ENCODE peak calls at places on chromosomes 13 and 19, in five cellular contexts. T is ovary, Q is tibial nerve, N is A549, D is breast epithelium. A is an unnamed sample.

GRCh38 chr13:29956771-29957170 is 106.4 kb upstream of the UBL3 start:
- DNase-seq in Q (no peak), N (no peak), D (no peak), T (no peak), A (no peak)

GRCh38 chr13:112781881-112782361 is 92.1 kb downstream of the ATP11A start:
- DNase-seq in Q (no peak), N (no peak), T (no peak), D (no peak), A (no peak)

GRCh38 chr19:56403261-56403660 is 871 bp upstream of the ZNF583 start:
- DNase-seq in D (no peak), Q (no peak), N (no peak), T (no peak), A (no peak)

GRCh38 chr19:17475541-17476115 is 5.3 kb downstream of the SLC27A1 start:
- DNase-seq in T (no peak), Q (peak), D (peak), N (no peak), A (no peak)

GRCh38 chr13:112767506-112768471 is 78.0 kb downstream of the ATP11A start:
- DNase-seq in T (no peak), Q (no peak), N (no peak), D (no peak), A (no peak)

GRCh38 chr19:30498707-30499106 is 126.5 kb downstream of the ZNF536 start:
- DNase-seq in N (no peak), D (no peak), T (no peak), Q (no peak), A (peak)

GRCh38 chr19:41521860-41522555 is 54.0 kb upstream of the CEACAM21 start:
- DNase-seq in N (no peak), D (no peak), T (no peak), Q (no peak), A (no peak)

GRCh38 chr13:74114202-74114601 is 20.0 kb downstream of the KLF12 start:
- DNase-seq in D (no peak), T (no peak), Q (no peak), N (no peak), A (no peak)

GRCh38 chr13:46992383-46992952 is 95.6 kb upstream of the HTR2A start:
- DNase-seq in T (no peak), D (no peak), Q (no peak), N (peak), A (peak)

GRCh38 chr13:70864731-70865130 is 756.5 kb upstream of the KLHL1 start:
- DNase-seq in D (no peak), Q (no peak), N (no peak), T (no peak), A (no peak)

DNA sequence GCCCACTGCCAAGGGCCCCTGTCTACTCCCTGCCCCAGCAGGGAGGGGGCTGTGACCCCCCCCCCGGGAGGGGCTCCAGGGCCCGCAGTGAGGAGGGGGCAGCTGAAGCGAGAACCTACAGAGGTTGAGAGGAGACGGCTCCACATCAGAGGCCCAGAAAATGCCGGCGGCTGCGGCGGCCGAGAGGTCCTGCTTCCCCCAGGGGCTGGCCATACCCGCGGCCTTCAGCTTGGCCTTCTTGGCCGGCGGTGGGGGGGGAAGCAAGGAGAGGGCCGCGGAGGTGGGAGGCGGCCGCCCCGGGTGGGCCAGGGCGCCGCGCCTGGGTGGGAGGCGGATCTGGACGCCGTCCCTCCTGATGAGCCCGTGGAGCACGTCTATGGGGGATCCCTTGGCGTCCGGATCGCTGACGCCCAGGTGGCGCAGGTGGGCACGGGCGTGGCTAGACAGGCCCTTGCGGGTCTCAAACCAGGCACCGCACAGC is 9.2 kb upstream of the AKAP8L start:
- DNase-seq in N (no peak), T (no peak), D (no peak), Q (no peak), A (no peak)
- TF ChIP-seq POLR2A in N (no peak), T (no peak), D (no peak), Q (no peak), A (no peak)

DNA sequence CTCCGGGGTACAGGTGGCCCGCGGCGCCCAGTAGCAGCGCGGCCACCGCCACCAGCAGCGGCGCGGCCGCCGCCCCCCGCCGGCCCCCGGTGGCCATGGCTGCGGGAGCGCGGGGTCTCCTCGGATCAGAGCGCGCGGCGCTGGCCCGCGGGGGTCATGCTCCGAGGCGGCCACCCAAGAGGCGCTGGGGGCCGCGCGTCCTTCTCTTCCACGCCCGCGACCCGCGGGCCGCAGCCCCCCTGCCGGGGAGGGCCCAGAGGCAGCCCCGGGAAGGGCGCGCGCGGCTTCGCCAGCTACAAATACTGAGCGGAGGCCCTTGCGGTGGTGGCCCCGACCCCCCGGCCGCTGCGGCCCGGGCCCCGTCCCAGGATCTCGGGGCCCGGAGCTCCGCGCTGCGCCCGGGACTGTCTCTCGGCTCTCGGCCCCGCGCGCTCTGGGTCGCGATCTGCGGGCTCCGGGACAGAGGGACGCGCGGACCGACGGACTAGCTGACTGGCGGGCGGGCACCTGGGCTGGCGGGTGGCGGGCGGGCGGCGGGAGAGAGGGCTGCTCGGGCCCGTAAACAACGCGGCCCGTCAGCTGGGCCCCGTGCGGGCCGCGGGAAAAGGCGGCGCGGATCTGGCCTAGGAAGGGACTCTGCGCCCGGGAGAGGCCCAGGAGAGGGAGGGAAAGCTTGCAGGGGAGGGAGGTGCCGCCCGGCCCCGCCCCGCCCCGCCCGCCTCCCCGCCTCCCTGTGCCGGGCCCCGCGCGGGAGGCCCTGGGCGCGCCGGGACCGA is at the start of gene INSR:
- DNase-seq in D (peak), N (peak), Q (peak), T (peak), A (peak)
- TF ChIP-seq POLR2A in D (no peak), N (peak), Q (peak), T (peak), A (no peak)

GRCh38 chr13:95156208-95156607 is 145.0 kb downstream of the ABCC4 start:
- DNase-seq in T (no peak), N (peak), Q (no peak), D (no peak), A (no peak)

GRCh38 chr13:95155504-95155903 is 145.7 kb downstream of the ABCC4 start:
- DNase-seq in N (no peak), T (no peak), Q (no peak), D (no peak), A (no peak)

GRCh38 chr13:95153647-95154405 is 147.4 kb downstream of the ABCC4 start:
- DNase-seq in Q (no peak), D (no peak), T (no peak), N (no peak), A (no peak)

GRCh38 chr13:95155093-95155492 is 146.2 kb downstream of the ABCC4 start:
- DNase-seq in D (no peak), N (peak), T (no peak), Q (no peak), A (no peak)

DNA sequence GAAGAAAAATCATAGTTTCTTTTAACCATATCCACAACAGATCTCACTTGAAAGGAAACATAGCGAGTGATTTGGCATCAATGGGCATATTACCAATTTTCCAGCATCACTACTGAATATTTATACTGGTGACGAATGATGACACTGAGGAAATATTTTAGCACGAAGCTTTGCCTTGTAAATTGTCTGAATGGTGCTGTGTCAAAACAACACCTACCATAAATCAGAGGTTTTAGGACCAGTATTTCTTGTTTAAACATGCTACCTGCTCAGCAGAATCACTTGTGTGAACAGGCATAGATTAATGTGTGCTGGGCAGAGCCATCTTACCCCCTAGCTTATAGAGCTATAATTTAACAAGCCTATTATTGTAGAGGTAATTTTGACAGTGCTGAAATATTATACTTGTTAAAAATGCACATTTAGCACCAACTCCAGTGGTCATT is 146.8 kb downstream of the ABCC4 start:
- DNase-seq in Q (no peak), N (peak), D (no peak), T (no peak), A (no peak)
- TF ChIP-seq POLR2A in Q (no peak), N (no peak), D (no peak), T (no peak), A (no peak)

DNA sequence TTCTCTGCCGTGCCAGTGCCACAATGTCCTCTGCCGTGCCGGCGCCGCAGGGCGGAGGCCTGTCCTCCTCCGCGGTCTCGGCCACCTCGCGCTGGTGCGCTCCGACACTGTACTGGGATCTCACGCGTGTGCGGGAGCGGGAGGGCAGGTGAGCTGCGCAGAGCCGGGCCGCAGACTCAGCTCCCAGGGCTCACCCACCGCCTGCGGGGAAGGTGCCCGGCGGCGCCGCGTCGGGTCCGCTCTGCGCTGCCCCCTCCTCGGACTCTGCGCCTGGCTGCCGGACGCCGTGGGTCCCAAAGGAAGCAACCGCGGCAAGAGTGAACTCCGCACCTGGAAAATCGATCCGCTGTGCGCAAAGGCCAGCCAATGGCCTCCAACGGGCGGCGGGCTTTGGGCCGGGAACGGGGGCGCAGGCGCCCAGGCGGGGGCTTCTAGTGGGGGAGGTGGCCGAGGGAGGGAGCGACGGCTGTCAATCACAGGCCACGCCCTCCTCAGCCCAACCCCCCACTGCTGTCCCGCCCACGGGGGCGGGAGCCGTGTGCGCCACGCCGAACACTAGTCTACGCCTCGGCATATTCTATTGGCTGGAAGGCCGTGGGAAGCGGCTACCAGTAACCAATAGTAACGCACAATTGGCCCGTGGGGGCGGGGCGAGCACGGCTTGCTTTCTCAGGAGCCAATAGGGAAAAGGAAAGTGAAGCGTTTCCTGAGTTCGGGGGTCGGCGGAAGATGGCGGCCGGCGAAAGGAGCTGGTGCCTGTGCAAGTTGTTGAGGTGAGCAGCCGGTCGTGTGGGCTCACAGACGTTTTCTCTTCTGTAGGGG is at the start of gene ALG11:
- DNase-seq in Q (peak), D (peak), T (peak), N (peak), A (peak)
- TF ChIP-seq POLR2A in Q (peak), D (no peak), T (peak), N (peak), A (peak)

GRCh38 chr13:105291987-105292386 is 1243.5 kb downstream of the EFNB2 start:
- DNase-seq in Q (no peak), D (no peak), N (no peak), T (no peak), A (no peak)
- TF ChIP-seq POLR2A in Q (no peak), D (no peak), N (no peak), T (no peak), A (no peak)

GRCh38 chr13:44710576-44710975 is 134.4 kb upstream of the TSC22D1 start:
- DNase-seq in Q (no peak), N (peak), T (no peak), D (no peak), A (no peak)

GRCh38 chr13:44718467-44718866 is 142.3 kb upstream of the TSC22D1 start:
- DNase-seq in D (no peak), N (no peak), Q (no peak), T (no peak), A (no peak)

GRCh38 chr13:44715287-44716224 is 139.4 kb upstream of the TSC22D1 start:
- DNase-seq in Q (no peak), T (no peak), D (no peak), N (no peak), A (peak)

GRCh38 chr13:44713793-44714469 is 137.8 kb upstream of the TSC22D1 start:
- DNase-seq in T (no peak), Q (no peak), N (peak), D (no peak), A (no peak)
- TF ChIP-seq POLR2A in T (no peak), Q (no peak), N (no peak), D (no peak), A (no peak)

GRCh38 chr19:43664008-43664407 is 6.0 kb downstream of the PLAUR start:
- DNase-seq in D (no peak), Q (no peak), N (no peak), T (no peak), A (no peak)
- TF ChIP-seq POLR2A in D (no peak), Q (no peak), N (no peak), T (no peak), A (no peak)

GRCh38 chr19:54137913-54138776 is 583 bp downstream of the CNOT3 start:
- DNase-seq in Q (no peak), N (no peak), D (no peak), T (peak), A (peak)

GRCh38 chr19:54136086-54136863 is 1.3 kb upstream of the CNOT3 start:
- DNase-seq in N (no peak), Q (no peak), T (no peak), D (no peak), A (no peak)

GRCh38 chr19:54138777-54139256 is 1.3 kb downstream of the CNOT3 start:
- DNase-seq in D (no peak), Q (no peak), N (no peak), T (no peak), A (peak)

GRCh38 chr19:54137114-54137912 is at the start of gene CNOT3:
- DNase-seq in Q (peak), N (peak), T (peak), D (peak), A (peak)

GRCh38 chr19:54136864-54137113 is 773 bp upstream of the CNOT3 start:
- DNase-seq in Q (no peak), N (no peak), D (no peak), T (no peak), A (no peak)
- TF ChIP-seq POLR2A in Q (peak), N (peak), D (no peak), T (no peak), A (no peak)